ENCODE peak calls at places on chromosomes 4 and X, in seven cellular contexts. O is upper lobe of left lung, M is uterus, L is lower leg skin, T is NB4, X is H1, E is A549. Z is an unnamed sample.

GRCh38 chr4:41022116-41022515 is 192.2 kb downstream of the APBB2 start:
- DNase-seq in X (no peak), L (no peak), O (no peak), M (no peak), E (no peak), T (no peak), Z (no peak)

GRCh38 chr4:142091691-142092182 is 455.4 kb downstream of the IL15 start:
- DNase-seq in T (no peak), E (peak; percentile 93), M (peak; percentile 24), L (peak; percentile 41), X (no peak), O (no peak), Z (no peak)

GRCh38 chr4:3313556-3314228 is 20.9 kb downstream of the RGS12 start:
- DNase-seq in M (no peak), X (no peak), L (no peak), O (no peak), E (no peak), T (no peak), Z (peak; percentile 17)

GRCh38 chr4:148330161-148330560 is 112.1 kb downstream of the NR3C2 start:
- DNase-seq in O (no peak), T (no peak), E (no peak), X (no peak), L (no peak), M (peak; percentile 42), Z (no peak)

GRCh38 chrX:131778269-131779218 is 234.7 kb downstream of the OR13H1 start:
- DNase-seq in E (peak; percentile 81), M (peak; percentile 75), T (no peak), L (no peak), X (no peak), O (peak; percentile 62), Z (peak; percentile 77)

GRCh38 chr4:176601156-176601555 is 191.6 kb downstream of the VEGFC start:
- DNase-seq in E (peak; percentile 2), O (no peak), X (no peak), T (peak; percentile 12), M (no peak), L (no peak), Z (no peak)

GRCh38 chr4:80276922-80277321 is 10.5 kb downstream of the FGF5 start:
- DNase-seq in E (no peak), L (no peak), T (no peak), M (no peak), O (no peak), X (no peak), Z (no peak)

GRCh38 chr4:24137596-24137962 is 247.7 kb upstream of the PPARGC1A start:
- DNase-seq in L (no peak), O (no peak), T (no peak), X (no peak), E (no peak), M (no peak), Z (no peak)

GRCh38 chr4:150244600-150244999 is 166.4 kb downstream of the DCLK2 start:
- DNase-seq in X (no peak), E (peak; percentile 27), T (no peak), M (no peak), O (no peak), L (no peak), Z (no peak)

GRCh38 chr4:187235456-187236170 is 512.0 kb upstream of the FAT1 start:
- DNase-seq in M (no peak), L (no peak), T (no peak), O (no peak), E (peak; percentile 2), X (no peak), Z (no peak)

GRCh38 chr4:68869274-68869773 is 53.5 kb downstream of the UGT2B10 start:
- DNase-seq in E (no peak), M (no peak), T (no peak), L (no peak), X (no peak), O (no peak), Z (no peak)

GRCh38 chr4:109609431-109609830 is 49.4 kb downstream of the MCUB start:
- DNase-seq in T (no peak), M (no peak), X (no peak), O (no peak), L (no peak), E (no peak), Z (no peak)

GRCh38 chrX:133633162-133633561 is 217.9 kb upstream of the GPC4 start:
- DNase-seq in T (no peak), M (no peak), X (no peak), L (no peak), O (no peak), E (no peak), Z (no peak)

GRCh38 chrX:84469226-84469625 is 33.0 kb downstream of the HDX start:
- DNase-seq in O (no peak), M (no peak), E (no peak), T (peak; percentile 0), X (no peak), L (no peak), Z (no peak)

GRCh38 chrX:39915596-39915995 is 182.2 kb downstream of the BCOR start:
- DNase-seq in M (no peak), L (no peak), T (no peak), X (no peak), E (no peak), O (no peak), Z (no peak)

GRCh38 chr4:105909699-105910340 is 14.5 kb downstream of the NPNT start:
- DNase-seq in M (no peak), T (no peak), O (no peak), X (no peak), E (peak; percentile 13), L (no peak), Z (no peak)

GRCh38 chr4:108787724-108788123 is 24.9 kb upstream of the ETNPPL start:
- DNase-seq in E (no peak), T (no peak), O (no peak), L (no peak), X (no peak), M (no peak), Z (no peak)

GRCh38 chr4:123478859-123479345 is 82.3 kb downstream of the SPRY1 start:
- DNase-seq in X (no peak), M (no peak), L (no peak), E (no peak), O (peak; percentile 82), T (peak; percentile 49), Z (peak; percentile 72)

GRCh38 chr4:147060171-147060931 is 114.7 kb upstream of the TTC29 start:
- DNase-seq in E (no peak), O (no peak), L (no peak), T (no peak), X (no peak), M (peak; percentile 22), Z (no peak)

GRCh38 chr4:7420661-7421040 is 14.1 kb downstream of the PSAPL1 start:
- DNase-seq in E (no peak), O (peak; percentile 63), L (no peak), X (peak; percentile 26), T (no peak), M (peak; percentile 6), Z (peak; percentile 24)

GRCh38 chrX:49878834-49879655 is at the start of gene USP27X:
- DNase-seq in E (peak; percentile 76), X (peak; percentile 65), M (peak; percentile 77), O (peak; percentile 78), L (peak; percentile 58), T (peak; percentile 76), Z (peak; percentile 81)

GRCh38 chr4:73417973-73418372 is 13.9 kb downstream of the ALB start:
- DNase-seq in L (no peak), O (no peak), T (peak; percentile 7), X (no peak), E (no peak), M (no peak), Z (no peak)

GRCh38 chrX:40164751-40165150 is 67.0 kb upstream of the BCOR start:
- DNase-seq in E (no peak), X (peak; percentile 43), L (no peak), O (no peak), T (no peak), M (no peak), Z (no peak)

GRCh38 chr4:135966936-135967335 is 1565.4 kb downstream of the PCDH18 start:
- DNase-seq in E (no peak), T (peak; percentile 9), L (no peak), X (no peak), O (no peak), M (no peak), Z (no peak)

GRCh38 chr4:119103263-119103662 is 32.4 kb upstream of the MYOZ2 start:
- DNase-seq in X (no peak), E (peak; percentile 96), O (peak; percentile 54), T (peak; percentile 78), M (no peak), L (no peak), Z (no peak)

GRCh38 chr4:76831475-76832390 is 66.2 kb downstream of the SOWAHB start:
- DNase-seq in E (no peak), M (no peak), X (no peak), T (no peak), L (no peak), O (no peak), Z (no peak)
- TF ChIP-seq POLR2A in E (no peak), M (no peak), X (no peak), T (no peak), L (no peak), O (no peak), Z (no peak)

GRCh38 chr4:90443231-90443630 is 316.0 kb downstream of the CCSER1 start:
- DNase-seq in O (no peak), T (no peak), M (no peak), X (no peak), E (no peak), L (no peak), Z (no peak)

GRCh38 chr4:90441770-90442169 is 314.6 kb downstream of the CCSER1 start:
- DNase-seq in O (no peak), M (no peak), T (no peak), E (no peak), X (no peak), L (no peak), Z (no peak)

GRCh38 chr4:90444904-90445303 is 317.7 kb downstream of the CCSER1 start:
- DNase-seq in X (no peak), E (no peak), L (no peak), T (no peak), M (no peak), O (no peak), Z (no peak)

GRCh38 chr4:90442619-90443018 is 315.4 kb downstream of the CCSER1 start:
- DNase-seq in T (no peak), X (no peak), M (no peak), E (no peak), O (no peak), L (no peak), Z (no peak)

DNA sequence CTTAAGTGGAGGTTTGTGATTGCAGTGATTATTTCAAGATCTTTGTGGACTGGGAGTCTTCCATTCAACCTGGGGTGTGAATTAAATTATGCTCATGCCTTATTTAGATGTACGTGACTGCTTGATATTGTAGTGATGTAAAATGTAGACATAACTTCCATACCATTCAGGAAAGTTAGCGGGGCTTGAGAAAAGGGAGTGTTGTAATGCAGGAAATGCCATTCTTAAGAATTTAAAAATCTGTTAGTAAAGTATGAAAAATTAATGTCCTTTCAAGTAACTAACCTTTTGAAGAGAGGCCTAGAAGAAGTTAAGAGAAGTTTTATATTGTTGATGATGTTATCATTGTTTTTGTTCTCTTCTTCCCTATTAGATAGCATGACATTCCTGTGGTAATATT is 318.2 kb downstream of the CCSER1 start:
- DNase-seq in X (no peak), L (no peak), M (no peak), E (no peak), T (no peak), O (no peak), Z (no peak)
- H3K4me3 ChIP-seq in X (no peak overlapping the region), L (no peak overlapping the region), M (no peak overlapping the region), E (no peak overlapping the region), T (no peak overlapping the region), O (no peak overlapping the region), Z (no peak overlapping the region)

GRCh38 chrX:55796496-55796895 is 78.9 kb downstream of the RRAGB start:
- DNase-seq in M (no peak), L (no peak), O (no peak), T (no peak), E (no peak), X (no peak), Z (no peak)
- TF ChIP-seq POLR2A in M (no peak), L (no peak), O (no peak), T (no peak), E (no peak), X (no peak), Z (no peak)

GRCh38 chrX:7133036-7133412 is 14.5 kb upstream of the STS start:
- DNase-seq in T (no peak), X (no peak), E (no peak), L (no peak), O (peak; percentile 45), M (peak; percentile 24), Z (no peak)
- H3K4me3 ChIP-seq in T (no peak overlapping the region), X (no peak overlapping the region), E (no peak overlapping the region), L (no peak overlapping the region), O (no peak overlapping the region), M (no peak overlapping the region), Z (no peak overlapping the region)

Z was measured in stomach.